ENCODE peak calls at places on chromosomes 13 and 19, in four cellular contexts. One of them, this sample, is unnamed. For H3K27me3, the result is how much of the 10 kb centered on the place peaks cover.

GRCh38 chr13:34942732-34943674 is 933 bp downstream of the NBEA start:
- DNase-seq in suprapubic skin: peak
- DNase-seq in HCT116: no peak
- DNase-seq in transverse colon: peak
- DNase-seq in this sample: no peak

GRCh38 chr19:48390188-48391099 is 907 bp downstream of the KDELR1 start:
- DNase-seq in suprapubic skin: peak
- DNase-seq in HCT116: no peak
- DNase-seq in transverse colon: peak
- DNase-seq in this sample: peak

GRCh38 chr19:16066611-16067104 is 9.6 kb upstream of the TPM4 start:
- DNase-seq in suprapubic skin: no peak
- DNase-seq in HCT116: peak
- DNase-seq in transverse colon: peak
- DNase-seq in this sample: no peak

GRCh38 chr13:39317284-39317683 is 279.0 kb downstream of the NHLRC3 start:
- DNase-seq in suprapubic skin: no peak
- DNase-seq in HCT116: no peak
- DNase-seq in transverse colon: peak
- DNase-seq in this sample: peak

GRCh38 chr19:17479325-17479791 is 9.0 kb downstream of the SLC27A1 start:
- DNase-seq in suprapubic skin: no peak
- DNase-seq in HCT116: no peak
- DNase-seq in transverse colon: no peak
- DNase-seq in this sample: no peak

GRCh38 chr13:111431241-111431640 is 110.8 kb downstream of the TEX29 start:
- DNase-seq in suprapubic skin: no peak
- DNase-seq in HCT116: no peak
- DNase-seq in transverse colon: no peak
- DNase-seq in this sample: no peak

GRCh38 chr13:63351533-63351932 is 1935.9 kb upstream of the PCDH20 start:
- DNase-seq in suprapubic skin: no peak
- DNase-seq in HCT116: no peak
- DNase-seq in transverse colon: no peak
- DNase-seq in this sample: peak

GRCh38 chr19:45145270-45146189 is 15.3 kb downstream of the NKPD1 start:
- DNase-seq in suprapubic skin: no peak
- DNase-seq in HCT116: no peak
- DNase-seq in transverse colon: no peak
- DNase-seq in this sample: no peak

GRCh38 chr19:35214766-35215422 is 13.6 kb downstream of the FAM187B start:
- DNase-seq in suprapubic skin: no peak
- DNase-seq in HCT116: no peak
- DNase-seq in transverse colon: no peak
- DNase-seq in this sample: no peak

GRCh38 chr19:58305932-58306323 is 751 bp downstream of the ERVK3-1 start:
- DNase-seq in suprapubic skin: no peak
- DNase-seq in HCT116: no peak
- DNase-seq in transverse colon: peak
- DNase-seq in this sample: no peak

GRCh38 chr19:34323433-34324204 is 41.4 kb upstream of the GPI start:
- DNase-seq in suprapubic skin: no peak
- DNase-seq in HCT116: no peak
- DNase-seq in transverse colon: no peak
- DNase-seq in this sample: no peak

GRCh38 chr13:102680133-102680717 is 14.6 kb downstream of the METTL21C start:
- DNase-seq in suprapubic skin: no peak
- DNase-seq in HCT116: no peak
- DNase-seq in transverse colon: no peak
- DNase-seq in this sample: no peak

GRCh38 chr19:3631053-3631861 is 4.7 kb upstream of the CACTIN start:
- DNase-seq in suprapubic skin: no peak
- DNase-seq in HCT116: no peak
- DNase-seq in transverse colon: no peak
- DNase-seq in this sample: no peak

GRCh38 chr13:49253310-49253709 is 5.6 kb downstream of the CDADC1 start:
- DNase-seq in suprapubic skin: no peak
- DNase-seq in HCT116: no peak
- DNase-seq in transverse colon: no peak
- DNase-seq in this sample: no peak

GRCh38 chr13:55571237-55571867 is 1569.4 kb upstream of the PRR20A start:
- DNase-seq in suprapubic skin: no peak
- DNase-seq in HCT116: no peak
- DNase-seq in transverse colon: no peak
- DNase-seq in this sample: no peak

GRCh38 chr19:47226426-47227346 is 4.3 kb downstream of the BBC3 start:
- DNase-seq in suprapubic skin: peak
- DNase-seq in HCT116: peak
- DNase-seq in transverse colon: peak
- DNase-seq in this sample: no peak

GRCh38 chr19:33795370-33796163 is 1.1 kb upstream of the KCTD15 start:
- DNase-seq in suprapubic skin: no peak
- DNase-seq in HCT116: no peak
- DNase-seq in transverse colon: peak
- DNase-seq in this sample: peak

GRCh38 chr19:36140289-36141038 is 598 bp downstream of the CAPNS1 start:
- DNase-seq in suprapubic skin: peak
- DNase-seq in HCT116: no peak
- DNase-seq in transverse colon: peak
- DNase-seq in this sample: no peak

GRCh38 chr19:33963514-33963913 is 166.8 kb downstream of the KCTD15 start:
- DNase-seq in suprapubic skin: no peak
- DNase-seq in HCT116: no peak
- DNase-seq in transverse colon: no peak
- DNase-seq in this sample: no peak

GRCh38 chr19:7748756-7749155 is 1.4 kb upstream of the CD209 start:
- DNase-seq in suprapubic skin: no peak
- DNase-seq in HCT116: peak
- DNase-seq in transverse colon: no peak
- DNase-seq in this sample: peak

GRCh38 chr19:40982594-40983101 is 8.4 kb upstream of the CYP2B6 start:
- DNase-seq in suprapubic skin: no peak
- DNase-seq in HCT116: no peak
- DNase-seq in transverse colon: no peak
- DNase-seq in this sample: peak

GRCh38 chr13:49214917-49215376 is 5.2 kb upstream of the MLNR start:
- DNase-seq in suprapubic skin: no peak
- DNase-seq in HCT116: peak
- DNase-seq in transverse colon: peak
- DNase-seq in this sample: no peak

GRCh38 chr13:40549500-40550094 is 116.8 kb downstream of the FOXO1 start:
- DNase-seq in suprapubic skin: no peak
- DNase-seq in HCT116: no peak
- DNase-seq in transverse colon: no peak
- DNase-seq in this sample: no peak

DNA sequence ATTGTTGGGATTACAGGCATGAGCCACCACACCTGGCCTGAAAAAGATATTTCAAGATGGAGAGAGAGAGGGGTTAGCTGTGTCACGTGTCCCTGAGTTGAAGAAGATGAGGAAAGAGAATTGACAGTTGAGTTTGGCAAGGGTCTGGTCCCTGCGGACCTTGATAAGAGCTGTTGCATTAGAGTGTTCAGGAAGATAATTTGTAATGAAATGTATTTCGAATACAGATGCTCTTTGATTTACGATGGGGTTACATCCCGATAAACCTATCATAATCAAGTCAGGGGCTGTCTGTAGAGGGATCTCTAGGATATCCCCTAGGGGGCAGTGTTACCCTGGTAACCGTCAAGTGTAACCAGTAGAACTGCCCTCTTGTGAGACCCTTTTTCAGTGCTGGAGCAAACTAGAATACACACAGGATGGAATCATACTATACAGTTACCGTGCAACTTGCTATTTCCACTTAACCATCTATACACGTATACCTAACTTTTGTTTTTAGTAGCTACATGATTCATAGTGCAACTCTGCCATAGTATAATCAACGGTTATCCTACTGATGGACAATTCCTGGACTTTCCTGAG is 1.5 kb upstream of the ELOF1 start:
- DNase-seq in suprapubic skin: no peak
- DNase-seq in HCT116: peak
- DNase-seq in transverse colon: peak
- DNase-seq in this sample: no peak
- H3K27ac ChIP-seq in suprapubic skin: no peak
- H3K27ac ChIP-seq in HCT116: peak
- H3K27ac ChIP-seq in transverse colon: peak
- H3K27ac ChIP-seq in this sample: no peak

GRCh38 chr19:1453525-1454371 is 3.8 kb downstream of the APC2 start:
- DNase-seq in suprapubic skin: no peak
- DNase-seq in HCT116: no peak
- DNase-seq in transverse colon: no peak
- DNase-seq in this sample: no peak

GRCh38 chr19:1455002-1455335 is 5.0 kb downstream of the APC2 start:
- DNase-seq in suprapubic skin: no peak
- DNase-seq in HCT116: no peak
- DNase-seq in transverse colon: no peak
- DNase-seq in this sample: peak

GRCh38 chr19:1450735-1451669 is 1.1 kb downstream of the APC2 start:
- DNase-seq in suprapubic skin: no peak
- DNase-seq in HCT116: no peak
- DNase-seq in transverse colon: no peak
- DNase-seq in this sample: no peak

GRCh38 chr19:1451916-1452801 is 2.2 kb downstream of the APC2 start:
- DNase-seq in suprapubic skin: no peak
- DNase-seq in HCT116: no peak
- DNase-seq in transverse colon: no peak
- DNase-seq in this sample: no peak

GRCh38 chr19:1452802-1453524 is 3.0 kb downstream of the APC2 start:
- DNase-seq in suprapubic skin: no peak
- DNase-seq in HCT116: no peak
- DNase-seq in transverse colon: no peak
- DNase-seq in this sample: no peak
- H3K27me3 ChIP-seq in suprapubic skin: half or more
- H3K27me3 ChIP-seq in HCT116: under half
- H3K27me3 ChIP-seq in transverse colon: half or more
- H3K27me3 ChIP-seq in this sample: half or more

GRCh38 chr13:42066542-42066941 is 18.1 kb downstream of the DGKH start:
- DNase-seq in suprapubic skin: no peak
- DNase-seq in HCT116: no peak
- DNase-seq in transverse colon: no peak
- DNase-seq in this sample: no peak
- H3K27ac ChIP-seq in suprapubic skin: no peak
- H3K27ac ChIP-seq in HCT116: no peak
- H3K27ac ChIP-seq in transverse colon: no peak
- H3K27ac ChIP-seq in this sample: no peak

GRCh38 chr19:1725100-1726064 is 27.9 kb upstream of the ONECUT3 start:
- DNase-seq in suprapubic skin: no peak
- DNase-seq in HCT116: no peak
- DNase-seq in transverse colon: peak
- DNase-seq in this sample: no peak
- H3K27me3 ChIP-seq in suprapubic skin: half or more
- H3K27me3 ChIP-seq in HCT116: under half
- H3K27me3 ChIP-seq in transverse colon: half or more
- H3K27me3 ChIP-seq in this sample: under half

DNA sequence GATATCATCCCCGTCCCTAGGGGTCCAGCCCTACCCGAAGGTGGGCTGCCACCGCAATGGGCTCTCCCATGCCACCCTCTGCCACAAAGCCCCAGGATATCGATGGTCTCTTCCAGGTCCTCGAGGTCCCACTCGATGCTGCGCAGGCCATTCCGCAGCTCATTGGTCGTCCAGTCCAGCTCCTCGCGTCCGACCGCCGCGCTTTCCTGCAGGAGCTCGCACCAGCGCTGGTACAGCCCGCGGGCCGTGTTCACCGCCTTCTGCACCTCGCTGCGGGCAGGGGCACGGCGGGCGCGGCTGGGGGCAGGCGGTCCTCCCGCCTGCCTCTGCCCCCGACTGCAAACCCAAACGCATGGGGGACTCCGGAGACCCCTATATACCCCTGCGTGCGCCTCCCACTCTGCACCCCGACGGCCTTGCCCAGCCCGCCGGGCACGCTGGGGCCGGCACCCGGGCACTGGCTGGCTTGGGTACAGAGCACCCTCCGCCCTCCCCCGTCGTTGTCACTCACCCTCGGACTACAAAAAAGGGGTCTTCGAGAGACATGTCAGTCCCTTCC is 468 bp downstream of the STX10 start:
- DNase-seq in suprapubic skin: no peak
- DNase-seq in HCT116: no peak
- DNase-seq in transverse colon: peak
- DNase-seq in this sample: no peak
- H3K27ac ChIP-seq in suprapubic skin: peak
- H3K27ac ChIP-seq in HCT116: peak
- H3K27ac ChIP-seq in transverse colon: peak
- H3K27ac ChIP-seq in this sample: peak

DNA sequence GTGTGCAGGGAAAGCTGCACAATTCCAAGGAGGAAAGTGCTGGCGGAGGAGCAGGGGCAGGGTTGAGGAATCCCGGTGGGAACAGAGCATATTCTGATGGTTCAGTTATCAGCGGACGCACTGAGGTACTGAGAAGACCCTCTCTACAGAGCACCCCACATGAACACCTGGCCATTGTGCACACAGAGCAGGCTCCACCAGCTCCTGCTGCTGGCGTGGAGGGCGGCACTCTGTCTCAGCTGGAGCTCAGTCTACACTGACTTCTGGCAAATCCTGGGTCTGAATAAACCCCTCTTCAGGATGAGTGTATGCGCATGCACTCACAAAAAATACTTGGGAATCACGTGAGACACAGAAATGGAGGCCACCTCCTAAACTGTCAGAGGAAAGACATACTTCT is 114.3 kb upstream of the IRS2 start:
- DNase-seq in suprapubic skin: no peak
- DNase-seq in HCT116: no peak
- DNase-seq in transverse colon: no peak
- DNase-seq in this sample: no peak
- H3K27me3 ChIP-seq in suprapubic skin: under half
- H3K27me3 ChIP-seq in HCT116: under half
- H3K27me3 ChIP-seq in transverse colon: under half
- H3K27me3 ChIP-seq in this sample: under half

This sample was measured in foreskin keratinocyte.